ENCODE peak calls at places on chromosomes 16 and 17, in five cellular contexts. R is sigmoid colon, J is adrenal gland, V is upper lobe of right lung, D is ascending aorta. P is an unnamed sample.
A peak's percentile ranks its signal among the peaks of the same experiment; 100 is the strongest.

GRCh38 chr16:83475108-83475507 is 332.7 kb upstream of the HSBP1 start:
- DNase-seq in R (no peak), J (no peak), V (no peak), D (no peak), P (no peak)

GRCh38 chr16:23317266-23317661 is 15.2 kb downstream of the SCNN1B start:
- DNase-seq in R (peak; percentile 73), J (no peak), V (peak; percentile 83), D (no peak), P (peak; percentile 48)

GRCh38 chr16:47475786-47476185 is 14.7 kb downstream of the PHKB start:
- DNase-seq in R (no peak), J (peak; percentile 87), V (no peak), D (no peak), P (no peak)

GRCh38 chr16:89363621-89364393 is 126.6 kb downstream of the ANKRD11 start:
- DNase-seq in R (no peak), J (no peak), V (peak; percentile 72), D (no peak), P (peak; percentile 47)

GRCh38 chr17:39205112-39205526 is 5.0 kb downstream of the RPL19 start:
- DNase-seq in R (no peak), J (no peak), V (no peak), D (no peak), P (no peak)

GRCh38 chr16:74847202-74847601 is 72.6 kb upstream of the FA2H start:
- DNase-seq in R (no peak), J (no peak), V (no peak), D (no peak), P (no peak)

GRCh38 chr16:4361033-4361943 is 10.2 kb upstream of the PAM16 start:
- DNase-seq in R (no peak), J (no peak), V (no peak), D (no peak), P (no peak)

GRCh38 chr17:78573955-78574354 is 3.2 kb downstream of the DNAH17 start:
- DNase-seq in R (no peak), J (no peak), V (no peak), D (no peak), P (no peak)

GRCh38 chr17:67993153-67993997 is 2.9 kb downstream of the C17orf58 start:
- DNase-seq in R (peak; percentile 90), J (peak; percentile 85), V (peak; percentile 94), D (no peak), P (peak; percentile 83)

GRCh38 chr16:88373211-88373610 is 9.5 kb upstream of the ZNF469 start:
- DNase-seq in R (peak; percentile 48), J (no peak), V (peak; percentile 21), D (no peak), P (no peak)

GRCh38 chr17:56581635-56582605 is 11.6 kb upstream of the NOG start:
- DNase-seq in R (no peak), J (no peak), V (no peak), D (no peak), P (no peak)

GRCh38 chr17:62782730-62783260 is 25.3 kb downstream of the MARCHF10 start:
- DNase-seq in R (no peak), J (peak; percentile 4), V (no peak), D (no peak), P (no peak)

GRCh38 chr17:37719866-37720265 is 25.0 kb downstream of the HNF1B start:
- DNase-seq in R (no peak), J (no peak), V (no peak), D (no peak), P (no peak)

GRCh38 chr17:55601874-55602364 is 90.7 kb upstream of the SMIM36 start:
- DNase-seq in R (no peak), J (peak; percentile 52), V (no peak), D (no peak), P (no peak)

GRCh38 chr16:9518054-9518453 is 426.6 kb downstream of the HAPSTR1 start:
- DNase-seq in R (peak; percentile 82), J (peak; percentile 79), V (no peak), D (no peak), P (no peak)

GRCh38 chr17:1154704-1155103 is 25.1 kb downstream of the ABR start:
- DNase-seq in R (no peak), J (no peak), V (no peak), D (no peak), P (no peak)

GRCh38 chr16:56849690-56850680 is 15.0 kb upstream of the SLC12A3 start:
- DNase-seq in R (no peak), J (no peak), V (peak; percentile 25), D (no peak), P (no peak)

GRCh38 chr16:13935408-13935807 is 15.5 kb downstream of the ERCC4 start:
- DNase-seq in R (no peak), J (no peak), V (no peak), D (no peak), P (no peak)

GRCh38 chr16:83835972-83836566 is 28.3 kb downstream of the HSBP1 start:
- DNase-seq in R (no peak), J (no peak), V (no peak), D (no peak), P (no peak)

GRCh38 chr17:58755577-58756245 is at the start of gene PPM1E:
- DNase-seq in R (no peak), J (peak; percentile 78), V (peak; percentile 69), D (no peak), P (peak; percentile 30)

DNA sequence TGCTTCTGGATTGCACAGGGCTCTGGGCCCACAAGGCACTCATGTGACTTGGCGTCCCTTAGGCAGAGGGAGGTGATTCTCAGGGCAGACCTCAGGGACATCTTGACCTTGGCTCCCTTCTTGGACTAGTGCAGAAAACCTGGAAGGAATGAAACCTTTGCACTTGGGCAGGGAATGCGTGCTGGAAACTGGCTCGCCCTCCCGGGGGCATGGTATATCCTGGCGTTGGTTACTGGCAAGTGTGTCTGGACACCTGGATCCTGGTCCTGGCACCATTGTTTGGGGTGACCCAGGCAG is 63.5 kb upstream of the LGALS9 start:
- DNase-seq in R (no peak), J (no peak), V (no peak), D (no peak), P (no peak)
- H3K4me1 ChIP-seq in R (no peaks in the 10 kb centered on the region), J (peaks cover 44% of the 10 kb centered on the region), V (peaks cover 31% of the 10 kb centered on the region), D (no peaks in the 10 kb centered on the region), P (peaks cover 18% of the 10 kb centered on the region)

GRCh38 chr17:49110504-49110903 is 22.1 kb upstream of the B4GALNT2 start:
- DNase-seq in R (no peak), J (no peak), V (no peak), D (no peak), P (no peak)

GRCh38 chr17:49106366-49107210 is 26.0 kb upstream of the B4GALNT2 start:
- DNase-seq in R (no peak), J (peak; percentile 63), V (no peak), D (no peak), P (peak; percentile 29)

GRCh38 chr17:49104511-49105074 is 28.0 kb upstream of the B4GALNT2 start:
- DNase-seq in R (no peak), J (no peak), V (no peak), D (no peak), P (no peak)

GRCh38 chr17:49108318-49108717 is 24.3 kb upstream of the B4GALNT2 start:
- DNase-seq in R (no peak), J (peak; percentile 52), V (no peak), D (no peak), P (peak; percentile 36)

GRCh38 chr17:49107211-49107557 is 25.4 kb upstream of the B4GALNT2 start:
- DNase-seq in R (no peak), J (no peak), V (no peak), D (no peak), P (no peak)
- H3K4me1 ChIP-seq in R (no peaks in the 10 kb centered on the region), J (peaks cover 22% of the 10 kb centered on the region), V (peaks cover 2% of the 10 kb centered on the region), D (no peaks in the 10 kb centered on the region), P (peaks cover 19% of the 10 kb centered on the region)

DNA sequence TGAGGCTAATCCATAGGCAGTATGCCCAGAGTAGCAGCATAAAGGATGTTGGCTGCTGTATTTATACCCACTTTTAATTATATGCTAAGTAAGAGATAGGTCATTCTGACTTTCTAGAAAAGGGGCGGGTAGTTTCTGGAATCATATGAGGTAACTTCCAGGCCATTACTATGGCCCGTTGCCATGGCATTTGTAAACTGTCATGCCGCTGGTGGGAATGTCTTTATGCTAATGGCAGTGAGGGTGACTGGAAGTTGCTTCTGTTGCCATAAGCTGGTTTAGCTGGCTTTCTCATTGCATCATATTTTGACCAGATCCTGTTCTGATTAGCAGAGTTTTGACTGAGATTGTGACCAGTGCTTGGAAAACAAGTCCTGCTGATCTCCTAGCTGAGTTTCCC is 929.6 kb upstream of the CDH8 start:
- DNase-seq in R (no peak), J (no peak), V (no peak), D (no peak), P (no peak)
- H3K4me1 ChIP-seq in R (no peaks in the 10 kb centered on the region), J (no peaks in the 10 kb centered on the region), V (no peaks in the 10 kb centered on the region), D (no peaks in the 10 kb centered on the region), P (no peaks in the 10 kb centered on the region)

DNA sequence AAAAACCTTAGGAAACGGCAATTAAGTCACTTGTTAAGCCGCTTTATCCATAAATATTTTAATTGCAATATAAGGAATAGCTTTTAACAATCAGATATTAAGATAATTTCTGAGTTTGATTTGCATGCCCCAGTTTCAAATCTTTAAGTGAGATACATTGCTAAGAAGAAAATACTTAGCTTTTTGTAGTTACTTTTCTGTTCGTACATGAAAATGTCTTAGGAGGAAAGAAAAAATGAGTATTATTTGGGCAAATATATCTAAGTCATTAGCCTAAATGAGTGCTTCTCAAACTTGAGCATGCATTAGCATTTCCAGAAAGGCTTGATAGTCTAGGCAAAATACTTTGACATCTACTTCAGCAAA is 6.4 kb downstream of the ZNF207 start:
- DNase-seq in R (no peak), J (no peak), V (no peak), D (no peak), P (no peak)
- H3K4me1 ChIP-seq in R (no peaks in the 10 kb centered on the region), J (peaks cover 64% of the 10 kb centered on the region), V (peaks cover 57% of the 10 kb centered on the region), D (peaks cover 19% of the 10 kb centered on the region), P (peaks cover 19% of the 10 kb centered on the region)

GRCh38 chr16:21646721-21647561 is 5.5 kb downstream of the IGSF6 start:
- DNase-seq in R (no peak), J (no peak), V (no peak), D (no peak), P (no peak)

GRCh38 chr16:21644674-21645073 is 7.7 kb downstream of the IGSF6 start:
- DNase-seq in R (no peak), J (no peak), V (no peak), D (no peak), P (no peak)

GRCh38 chr16:21646091-21646490 is 6.3 kb downstream of the IGSF6 start:
- DNase-seq in R (no peak), J (no peak), V (no peak), D (no peak), P (no peak)

GRCh38 chr16:21643787-21644186 is 8.6 kb downstream of the IGSF6 start:
- DNase-seq in R (no peak), J (no peak), V (no peak), D (no peak), P (no peak)

GRCh38 chr16:21645261-21645721 is 7.1 kb downstream of the IGSF6 start:
- DNase-seq in R (no peak), J (no peak), V (no peak), D (no peak), P (no peak)
- H3K4me1 ChIP-seq in R (no peaks in the 10 kb centered on the region), J (peaks cover 71% of the 10 kb centered on the region), V (peaks cover 37% of the 10 kb centered on the region), D (no peaks in the 10 kb centered on the region), P (no peaks in the 10 kb centered on the region)